ENCODE peak calls at places on chromosomes 16 and 17, in seven cellular contexts. A, V, S, K, E, G and O are unnamed samples.

GRCh38 chr17:66650490-66650877 is 184.4 kb upstream of the CACNG5 start:
- DNase-seq in A (no peak), V (no peak), S (no peak), K (no peak), E (no peak), G (no peak), O (no peak)

GRCh38 chr17:32684087-32684828 is 192.7 kb downstream of the MYO1D start:
- DNase-seq in A (no peak), V (no peak), S (no peak), K (no peak), E (no peak), G (no peak), O (no peak)

GRCh38 chr16:85927326-85927725 is 28.4 kb downstream of the IRF8 start:
- DNase-seq in A (no peak), V (no peak), S (no peak), K (no peak), E (no peak), G (no peak), O (no peak)

GRCh38 chr16:9363520-9363919 is 272.1 kb downstream of the HAPSTR1 start:
- DNase-seq in A (no peak), V (no peak), S (no peak), K (no peak), E (no peak), G (no peak), O (no peak)

GRCh38 chr16:31016018-31016417 is 5.6 kb upstream of the STX1B start:
- DNase-seq in A (no peak), V (no peak), S (no peak), K (no peak), E (no peak), G (no peak), O (no peak)

GRCh38 chr17:62852195-62852594 is 44.1 kb upstream of the MARCHF10 start:
- DNase-seq in A (no peak), V (no peak), S (no peak), K (no peak), E (no peak), G (no peak), O (no peak)

GRCh38 chr16:88403794-88404581 is 21.2 kb downstream of the ZNF469 start:
- DNase-seq in A (no peak), V (no peak), S (no peak), K (no peak), E (no peak), G (no peak), O (no peak)

GRCh38 chr17:35749560-35750412 is 3.3 kb downstream of the GAS2L2 start:
- DNase-seq in A (no peak), V (no peak), S (no peak), K (no peak), E (no peak), G (no peak), O (no peak)

DNA sequence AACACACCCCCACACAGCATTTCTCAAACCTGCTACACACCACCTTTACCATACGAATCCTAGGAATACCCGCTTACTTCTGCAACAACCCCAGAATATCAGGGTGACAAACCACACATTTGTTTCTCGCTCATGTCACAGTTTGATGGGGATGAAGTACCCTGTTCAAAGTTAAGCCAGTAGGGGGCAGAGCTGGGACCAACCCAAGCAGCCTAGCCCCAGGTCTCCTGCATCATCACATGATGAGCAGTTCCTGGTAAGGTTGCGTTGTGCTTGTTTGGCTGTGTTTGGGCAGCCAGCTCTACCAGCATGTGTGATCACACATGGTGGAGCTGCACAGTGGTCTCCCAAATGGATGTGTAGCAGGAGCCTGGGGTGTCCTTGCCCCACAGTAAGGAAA is 103.6 kb upstream of the C16orf82 start:
- DNase-seq in A (no peak), V (no peak), S (no peak), K (no peak), E (no peak), G (no peak), O (no peak)
- TF ChIP-seq CTCF in A (peak; percentile 20), V (no peak), S (no peak), K (peak; percentile 7), E (no peak), G (no peak), O (no peak)

GRCh38 chr17:72661093-72661944 is 431.2 kb downstream of the SLC39A11 start:
- DNase-seq in A (no peak), V (no peak), S (no peak), K (no peak), E (no peak), G (no peak), O (no peak)
- TF ChIP-seq CTCF in A (peak; percentile 69), V (peak; percentile 8), S (no peak), K (no peak), E (no peak), G (no peak), O (no peak)

DNA sequence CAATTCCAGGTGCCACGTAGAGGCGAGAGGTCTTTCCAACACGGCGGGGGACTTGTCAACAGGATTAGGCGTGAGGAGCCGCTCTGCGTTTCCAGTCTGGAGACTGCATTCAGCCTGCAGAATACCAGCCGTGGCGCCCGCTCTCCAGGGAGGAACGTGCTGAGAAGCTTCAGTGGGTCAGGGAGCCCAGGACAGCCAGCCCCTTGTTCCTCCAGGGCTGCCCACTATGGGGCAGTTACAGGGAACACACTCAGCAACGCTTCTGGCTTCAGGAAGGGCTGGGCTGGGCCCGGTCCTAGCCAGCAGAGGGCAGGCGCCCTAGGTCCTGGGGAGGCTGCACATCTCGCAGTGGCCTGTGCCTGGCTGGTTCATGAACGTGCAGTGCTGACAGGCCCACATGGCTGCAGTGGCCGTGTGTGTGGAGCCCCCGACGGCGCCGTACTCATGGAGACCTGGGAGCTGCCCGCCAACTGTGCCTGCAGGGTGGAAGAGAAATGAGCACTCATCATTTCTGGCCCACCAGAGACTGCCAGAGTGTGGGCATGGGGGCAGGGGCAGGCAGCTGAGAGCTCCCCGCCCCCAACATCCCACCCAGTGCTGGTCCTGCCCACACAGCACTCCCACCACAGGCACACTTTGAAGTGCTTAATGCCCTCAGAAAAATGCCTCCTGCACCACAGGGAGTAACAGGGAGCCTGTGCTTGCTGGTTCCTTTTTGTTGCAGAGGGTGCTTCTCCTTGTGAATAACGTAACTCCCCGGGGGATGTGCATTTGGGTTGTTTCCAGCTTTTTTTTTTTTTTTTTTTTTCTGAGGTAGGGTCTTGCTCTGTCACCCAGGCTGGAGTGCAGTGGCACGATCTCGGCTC is 7.0 kb upstream of the FAAP100 start:
- DNase-seq in A (no peak), V (no peak), S (peak; percentile 47), K (no peak), E (no peak), G (no peak), O (no peak)
- TF ChIP-seq CTCF in A (no peak), V (no peak), S (peak; percentile 52), K (no peak), E (no peak), G (no peak), O (no peak)

DNA sequence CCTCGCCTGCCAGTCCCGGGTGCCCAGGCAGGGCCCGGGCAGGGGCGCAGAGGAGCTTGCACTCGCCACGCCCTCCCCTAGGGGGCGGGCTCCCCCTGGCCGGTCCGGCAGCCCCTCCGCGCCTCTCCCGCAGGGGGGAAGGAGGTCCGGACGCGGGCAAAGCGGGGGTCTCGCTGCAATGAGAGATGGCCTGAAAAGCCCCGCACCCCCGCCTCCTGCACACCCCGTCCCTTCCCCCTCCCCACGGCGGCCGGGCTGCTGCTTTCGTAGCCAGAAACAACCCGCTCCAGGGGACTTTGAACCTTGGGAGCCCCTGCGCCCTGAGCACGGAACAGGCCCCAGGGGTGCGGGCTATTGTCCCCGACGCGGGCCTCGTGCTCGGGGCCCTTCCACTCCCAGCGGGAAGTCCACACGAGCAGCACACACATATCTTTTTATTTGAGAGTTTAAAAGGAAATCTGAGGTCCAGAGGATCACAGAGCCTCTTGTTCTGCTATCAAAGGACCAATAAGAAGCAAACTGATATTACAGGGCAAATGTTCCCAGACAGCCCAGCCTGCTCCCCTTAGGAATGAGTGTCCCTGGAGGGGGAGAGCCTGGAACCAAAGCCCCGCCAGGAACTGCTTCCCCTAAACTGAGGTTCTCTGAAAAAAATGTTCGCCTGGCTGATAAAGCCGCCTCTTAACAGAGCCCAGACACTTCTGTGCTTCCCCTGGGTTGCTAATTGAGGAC is 5.8 kb upstream of the CBX4 start:
- DNase-seq in A (no peak), V (peak; percentile 71), S (peak; percentile 71), K (peak; percentile 88), E (peak; percentile 90), G (no peak), O (peak; percentile 88)
- TF ChIP-seq CTCF in A (peak; percentile 96), V (peak; percentile 58), S (peak; percentile 83), K (peak; percentile 91), E (peak; percentile 88), G (peak; percentile 68), O (peak; percentile 94)

GRCh38 chr17:3551189-3551588 is 6.4 kb downstream of the TRPV3 start:
- DNase-seq in A (no peak), V (peak; percentile 77), S (no peak), K (no peak), E (no peak), G (no peak), O (no peak)
- TF ChIP-seq CTCF in A (no peak), V (peak; percentile 33), S (no peak), K (no peak), E (no peak), G (no peak), O (no peak)